ENCODE peak calls at places on chromosome 6, in six cellular contexts. N is endothelial cell; D is fibroblast of gingiva; Q is stimulated activated CD8-positive, alpha-beta memory T cell treated with anti-CD3 and anti-CD28 coated beads, Interleukin-15, amount 100 ng/mL, for 24 hours; R is stimulated activated CD4-positive, alpha-beta T cell treated with anti-CD3 and anti-CD28 coated beads, Interleukin-4, amount 100 ng/mL, for 1 hour; H is memory B cell. O is an unnamed sample.

GRCh38 chr6:7812623-7813022 is 86.7 kb downstream of the BMP6 start:
- DNase-seq in N (no peak), D (no peak), Q (no peak), R (no peak), H (no peak), O (no peak)

GRCh38 chr6:13485923-13486557 is 1.4 kb downstream of the GFOD1 start:
- DNase-seq in N (peak), D (peak), Q (peak), R (peak), H (peak), O (peak)

GRCh38 chr6:19866199-19866872 is 29.2 kb downstream of the ID4 start:
- DNase-seq in N (no peak), D (no peak), Q (no peak), R (no peak), H (no peak), O (no peak)

GRCh38 chr6:3882865-3883264 is 33.7 kb downstream of the FAM50B start:
- DNase-seq in N (no peak), D (peak), Q (no peak), R (no peak), H (no peak), O (no peak)

GRCh38 chr6:2441881-2442475 is 196.6 kb upstream of the GMDS start:
- DNase-seq in N (no peak), D (no peak), Q (no peak), R (no peak), H (no peak), O (no peak)

GRCh38 chr6:7086488-7086887 is 21.3 kb upstream of the RREB1 start:
- DNase-seq in N (no peak), D (peak), Q (no peak), R (peak), H (no peak), O (peak)

GRCh38 chr6:156808287-156808686 is 31.1 kb downstream of the ARID1B start:
- DNase-seq in N (no peak), D (peak), Q (no peak), R (no peak), H (no peak), O (no peak)

GRCh38 chr6:3749991-3750323 is 1.6 kb downstream of the PXDC1 start:
- DNase-seq in N (no peak), D (peak), Q (no peak), R (no peak), H (no peak), O (no peak)

GRCh38 chr6:13916230-13916944 is 8.4 kb upstream of the RNF182 start:
- DNase-seq in N (no peak), D (no peak), Q (no peak), R (no peak), H (no peak), O (no peak)

GRCh38 chr6:85537055-85537494 is 56.6 kb downstream of the SNX14 start:
- DNase-seq in N (no peak), D (peak), Q (no peak), R (no peak), H (no peak), O (no peak)

GRCh38 chr6:151512481-151512880 is 18.7 kb downstream of the CCDC170 start:
- DNase-seq in N (no peak), D (no peak), Q (no peak), R (no peak), H (no peak), O (no peak)

GRCh38 chr6:122400121-122400450 is 634 bp downstream of the HSF2 start:
- DNase-seq in N (no peak), D (peak), Q (no peak), R (no peak), H (no peak), O (no peak)

GRCh38 chr6:11496152-11497060 is 41.1 kb upstream of the TMEM170B start:
- DNase-seq in N (peak), D (peak), Q (no peak), R (peak), H (peak), O (no peak)

GRCh38 chr6:52149949-52150348 is 36.2 kb upstream of the IL17A start:
- DNase-seq in N (no peak), D (no peak), Q (no peak), R (no peak), H (no peak), O (no peak)

GRCh38 chr6:5554226-5554625 is 292.9 kb downstream of the FARS2 start:
- DNase-seq in N (no peak), D (no peak), Q (no peak), R (no peak), H (no peak), O (no peak)

GRCh38 chr6:15752820-15753219 is 90.0 kb upstream of the DTNBP1 start:
- DNase-seq in N (no peak), D (no peak), Q (no peak), R (no peak), H (no peak), O (no peak)

GRCh38 chr6:16206595-16207037 is 31.8 kb upstream of the GMPR start:
- DNase-seq in N (peak), D (peak), Q (no peak), R (peak), H (peak), O (no peak)

GRCh38 chr6:112680076-112680475 is 332.9 kb downstream of the RFPL4B start:
- DNase-seq in N (no peak), D (no peak), Q (no peak), R (no peak), H (no peak), O (no peak)

GRCh38 chr6:99369533-99369932 is 20.1 kb upstream of the FAXC start:
- DNase-seq in N (no peak), D (no peak), Q (no peak), R (no peak), H (no peak), O (no peak)

GRCh38 chr6:31831350-31832215 is 4.0 kb downstream of the HSPA1B start:
- DNase-seq in N (no peak), D (no peak), Q (no peak), R (no peak), H (no peak), O (no peak)

GRCh38 chr6:33312361-33313104 is 1.3 kb downstream of the TAPBP start:
- DNase-seq in N (peak), D (peak), Q (no peak), R (peak), H (peak), O (peak)

GRCh38 chr6:33271608-33272357 is at the start of the genes RPS18 and VPS52:
- DNase-seq in N (peak), D (peak), Q (peak), R (peak), H (peak), O (peak)

GRCh38 chr6:139406577-139407343 is 32.3 kb upstream of the CITED2 start:
- DNase-seq in N (no peak), D (no peak), Q (no peak), R (no peak), H (no peak), O (no peak)

GRCh38 chr6:73085362-73085975 is 139.8 kb downstream of the KHDC1L start:
- DNase-seq in N (no peak), D (no peak), Q (no peak), R (no peak), H (no peak), O (no peak)

GRCh38 chr6:30612213-30612612 is 4.8 kb downstream of the PPP1R10 start:
- DNase-seq in N (no peak), D (peak), Q (no peak), R (no peak), H (no peak), O (no peak)

GRCh38 chr6:53992522-53992921 is 118.7 kb upstream of the MLIP start:
- DNase-seq in N (no peak), D (no peak), Q (no peak), R (no peak), H (no peak), O (no peak)

GRCh38 chr6:5450073-5450472 is 188.8 kb downstream of the FARS2 start:
- DNase-seq in N (no peak), D (no peak), Q (no peak), R (no peak), H (no peak), O (no peak)

GRCh38 chr6:43746613-43747101 is 23.4 kb upstream of the VEGFA start:
- DNase-seq in N (no peak), D (no peak), Q (no peak), R (no peak), H (no peak), O (peak)

GRCh38 chr6:166500246-166500645 is 86.2 kb downstream of the RAMACL start:
- DNase-seq in N (no peak), D (no peak), Q (no peak), R (no peak), H (no peak), O (no peak)

GRCh38 chr6:87949194-87949593 is 98.4 kb upstream of the SPACA1 start:
- DNase-seq in N (no peak), D (no peak), Q (no peak), R (no peak), H (no peak), O (no peak)

GRCh38 chr6:41759905-41760579 is 12.8 kb upstream of the PGC start:
- DNase-seq in N (no peak), D (no peak), Q (no peak), R (no peak), H (no peak), O (no peak)

GRCh38 chr6:50907565-50907964 is 88.9 kb downstream of the TFAP2B start:
- DNase-seq in N (no peak), D (no peak), Q (no peak), R (no peak), H (no peak), O (no peak)

GRCh38 chr6:155384343-155384742 is 70.1 kb upstream of the TFB1M start:
- DNase-seq in N (no peak), D (no peak), Q (no peak), R (no peak), H (no peak), O (no peak)

GRCh38 chr6:35294308-35294945 is 3.2 kb upstream of the DEF6 start:
- DNase-seq in N (peak), D (no peak), Q (no peak), R (peak), H (peak), O (no peak)

GRCh38 chr6:30883743-30884520 is at the start of gene DDR1:
- DNase-seq in N (no peak), D (peak), Q (no peak), R (peak), H (peak), O (peak)

GRCh38 chr6:151350442-151351145 is 40.8 kb downstream of the ZBTB2 start:
- DNase-seq in N (no peak), D (no peak), Q (no peak), R (no peak), H (no peak), O (no peak)

GRCh38 chr6:10690651-10691445 is 3.6 kb downstream of the C6orf52 start:
- DNase-seq in N (no peak), D (no peak), Q (no peak), R (no peak), H (no peak), O (no peak)

GRCh38 chr6:85168146-85168545 is 281.7 kb upstream of the NT5E start:
- DNase-seq in N (no peak), D (no peak), Q (no peak), R (no peak), H (no peak), O (no peak)